ENCODE peak calls at places on chromosomes 3 and 15, in five cellular contexts. One of them, this sample, is unnamed.

GRCh38 chr3:65669163-65669875 is 369.4 kb downstream of the MAGI1 start:
- DNase-seq in HTR-8/SVneo: no peak
- DNase-seq in stimulated activated CD8-positive, alpha-beta memory T cell treated with anti-CD3 and anti-CD28 coated beads, Interleukin-4, amount 100 ng/mL, for 48 hours: no peak
- DNase-seq in activated effector memory CD4-positive, alpha-beta T cell treated with Interleukin-2 at 50 U/mL for 16 hours: no peak
- DNase-seq in retina: no peak
- DNase-seq in this sample: no peak

GRCh38 chr15:77107531-77108355 is 36.8 kb upstream of the TSPAN3 start:
- DNase-seq in HTR-8/SVneo: peak
- DNase-seq in stimulated activated CD8-positive, alpha-beta memory T cell treated with anti-CD3 and anti-CD28 coated beads, Interleukin-4, amount 100 ng/mL, for 48 hours: peak
- DNase-seq in activated effector memory CD4-positive, alpha-beta T cell treated with Interleukin-2 at 50 U/mL for 16 hours: no peak
- DNase-seq in retina: peak
- DNase-seq in this sample: peak

GRCh38 chr15:87038404-87038803 is 958.7 kb downstream of the AGBL1 start:
- DNase-seq in HTR-8/SVneo: no peak
- DNase-seq in stimulated activated CD8-positive, alpha-beta memory T cell treated with anti-CD3 and anti-CD28 coated beads, Interleukin-4, amount 100 ng/mL, for 48 hours: no peak
- DNase-seq in activated effector memory CD4-positive, alpha-beta T cell treated with Interleukin-2 at 50 U/mL for 16 hours: no peak
- DNase-seq in retina: no peak
- DNase-seq in this sample: no peak

GRCh38 chr3:14837864-14838263 is 19.1 kb downstream of the FGD5 start:
- DNase-seq in HTR-8/SVneo: no peak
- DNase-seq in stimulated activated CD8-positive, alpha-beta memory T cell treated with anti-CD3 and anti-CD28 coated beads, Interleukin-4, amount 100 ng/mL, for 48 hours: no peak
- DNase-seq in activated effector memory CD4-positive, alpha-beta T cell treated with Interleukin-2 at 50 U/mL for 16 hours: no peak
- DNase-seq in retina: no peak
- DNase-seq in this sample: no peak

GRCh38 chr3:143443851-143444331 is 324.3 kb downstream of the CHST2 start:
- DNase-seq in HTR-8/SVneo: peak
- DNase-seq in stimulated activated CD8-positive, alpha-beta memory T cell treated with anti-CD3 and anti-CD28 coated beads, Interleukin-4, amount 100 ng/mL, for 48 hours: peak
- DNase-seq in activated effector memory CD4-positive, alpha-beta T cell treated with Interleukin-2 at 50 U/mL for 16 hours: no peak
- DNase-seq in retina: no peak
- DNase-seq in this sample: no peak

GRCh38 chr3:192642651-192643050 is 84.7 kb downstream of the FGF12 start:
- DNase-seq in HTR-8/SVneo: no peak
- DNase-seq in stimulated activated CD8-positive, alpha-beta memory T cell treated with anti-CD3 and anti-CD28 coated beads, Interleukin-4, amount 100 ng/mL, for 48 hours: no peak
- DNase-seq in activated effector memory CD4-positive, alpha-beta T cell treated with Interleukin-2 at 50 U/mL for 16 hours: no peak
- DNase-seq in retina: no peak
- DNase-seq in this sample: no peak

GRCh38 chr15:36347272-36347864 is 232.1 kb upstream of the CDIN1 start:
- DNase-seq in HTR-8/SVneo: peak
- DNase-seq in stimulated activated CD8-positive, alpha-beta memory T cell treated with anti-CD3 and anti-CD28 coated beads, Interleukin-4, amount 100 ng/mL, for 48 hours: no peak
- DNase-seq in activated effector memory CD4-positive, alpha-beta T cell treated with Interleukin-2 at 50 U/mL for 16 hours: no peak
- DNase-seq in retina: no peak
- DNase-seq in this sample: no peak

GRCh38 chr3:132317229-132317948 is at the start of gene ACP3:
- DNase-seq in HTR-8/SVneo: peak
- DNase-seq in stimulated activated CD8-positive, alpha-beta memory T cell treated with anti-CD3 and anti-CD28 coated beads, Interleukin-4, amount 100 ng/mL, for 48 hours: no peak
- DNase-seq in activated effector memory CD4-positive, alpha-beta T cell treated with Interleukin-2 at 50 U/mL for 16 hours: no peak
- DNase-seq in retina: no peak
- DNase-seq in this sample: peak

GRCh38 chr15:91891101-91891500 is 37.6 kb downstream of the SLCO3A1 start:
- DNase-seq in HTR-8/SVneo: no peak
- DNase-seq in stimulated activated CD8-positive, alpha-beta memory T cell treated with anti-CD3 and anti-CD28 coated beads, Interleukin-4, amount 100 ng/mL, for 48 hours: no peak
- DNase-seq in activated effector memory CD4-positive, alpha-beta T cell treated with Interleukin-2 at 50 U/mL for 16 hours: no peak
- DNase-seq in retina: no peak
- DNase-seq in this sample: no peak

GRCh38 chr3:10017636-10018292 is 8.5 kb upstream of the FANCD2 start:
- DNase-seq in HTR-8/SVneo: no peak
- DNase-seq in stimulated activated CD8-positive, alpha-beta memory T cell treated with anti-CD3 and anti-CD28 coated beads, Interleukin-4, amount 100 ng/mL, for 48 hours: peak
- DNase-seq in activated effector memory CD4-positive, alpha-beta T cell treated with Interleukin-2 at 50 U/mL for 16 hours: no peak
- DNase-seq in retina: no peak
- DNase-seq in this sample: no peak

GRCh38 chr3:112597945-112598344 is 36.1 kb downstream of the SLC35A5 start:
- DNase-seq in HTR-8/SVneo: no peak
- DNase-seq in stimulated activated CD8-positive, alpha-beta memory T cell treated with anti-CD3 and anti-CD28 coated beads, Interleukin-4, amount 100 ng/mL, for 48 hours: no peak
- DNase-seq in activated effector memory CD4-positive, alpha-beta T cell treated with Interleukin-2 at 50 U/mL for 16 hours: no peak
- DNase-seq in retina: no peak
- DNase-seq in this sample: no peak

GRCh38 chr3:87298111-87298718 is 21.8 kb upstream of the POU1F1 start:
- DNase-seq in HTR-8/SVneo: peak
- DNase-seq in stimulated activated CD8-positive, alpha-beta memory T cell treated with anti-CD3 and anti-CD28 coated beads, Interleukin-4, amount 100 ng/mL, for 48 hours: no peak
- DNase-seq in activated effector memory CD4-positive, alpha-beta T cell treated with Interleukin-2 at 50 U/mL for 16 hours: no peak
- DNase-seq in retina: peak
- DNase-seq in this sample: peak

GRCh38 chr3:18127864-18128185 is 297.3 kb downstream of the SATB1 start:
- DNase-seq in HTR-8/SVneo: no peak
- DNase-seq in stimulated activated CD8-positive, alpha-beta memory T cell treated with anti-CD3 and anti-CD28 coated beads, Interleukin-4, amount 100 ng/mL, for 48 hours: no peak
- DNase-seq in activated effector memory CD4-positive, alpha-beta T cell treated with Interleukin-2 at 50 U/mL for 16 hours: no peak
- DNase-seq in retina: no peak
- DNase-seq in this sample: no peak

GRCh38 chr15:74845581-74845980 is 2.6 kb upstream of the ULK3 start:
- DNase-seq in HTR-8/SVneo: no peak
- DNase-seq in stimulated activated CD8-positive, alpha-beta memory T cell treated with anti-CD3 and anti-CD28 coated beads, Interleukin-4, amount 100 ng/mL, for 48 hours: peak
- DNase-seq in activated effector memory CD4-positive, alpha-beta T cell treated with Interleukin-2 at 50 U/mL for 16 hours: no peak
- DNase-seq in retina: no peak
- DNase-seq in this sample: no peak

GRCh38 chr3:175655366-175655765 is 796.2 kb downstream of the NAALADL2 start:
- DNase-seq in HTR-8/SVneo: no peak
- DNase-seq in stimulated activated CD8-positive, alpha-beta memory T cell treated with anti-CD3 and anti-CD28 coated beads, Interleukin-4, amount 100 ng/mL, for 48 hours: no peak
- DNase-seq in activated effector memory CD4-positive, alpha-beta T cell treated with Interleukin-2 at 50 U/mL for 16 hours: no peak
- DNase-seq in retina: no peak
- DNase-seq in this sample: no peak

This sample was measured in erythroblast.